ENCODE peak calls at places on chromosomes 6 and 20, in six cellular contexts. H is NCI-H2029 treated with DMSO at 0.1 percent for 48 hours, Q is fibroblast of pulmonary artery, N is GM12865, F is DMS79, V is left cardiac atrium. Y is an unnamed sample.

GRCh38 chr20:4699216-4699615 is 22.5 kb upstream of the PRND start:
- DNase-seq in N (no peak), F (no peak), V (no peak), Q (no peak), H (no peak), Y (no peak)

GRCh38 chr6:25448965-25449538 is 169.9 kb downstream of the CARMIL1 start:
- DNase-seq in V (no peak), N (peak), H (no peak), F (no peak), Q (no peak), Y (no peak)

GRCh38 chr20:38325167-38325566 is 21.1 kb upstream of the LBP start:
- DNase-seq in F (no peak), Q (no peak), H (no peak), V (no peak), N (no peak), Y (no peak)

GRCh38 chr6:67102743-67103142 is 1395.7 kb upstream of the EYS start:
- DNase-seq in V (no peak), H (no peak), Q (no peak), F (no peak), N (no peak), Y (no peak)

GRCh38 chr20:33667245-33668086 is 723 bp downstream of the ACTL10 start:
- DNase-seq in N (peak), H (no peak), Q (peak), F (peak), V (peak), Y (no peak)

GRCh38 chr6:21984551-21984950 is 312.3 kb downstream of the PRL start:
- DNase-seq in V (no peak), Q (no peak), F (no peak), H (no peak), N (no peak), Y (no peak)

GRCh38 chr6:62446647-62447316 is 160.8 kb upstream of the KHDRBS2 start:
- DNase-seq in V (no peak), H (no peak), N (no peak), Q (no peak), F (no peak), Y (no peak)

GRCh38 chr6:112251170-112251945 is 3.0 kb downstream of the LAMA4 start:
- DNase-seq in F (no peak), H (no peak), Q (peak), N (no peak), V (peak), Y (peak)

GRCh38 chr20:14142171-14142570 is 146.9 kb downstream of the MACROD2 start:
- DNase-seq in N (peak), Q (peak), H (peak), F (no peak), V (peak), Y (peak)

GRCh38 chr20:19405958-19406357 is 193.5 kb downstream of the SLC24A3 start:
- DNase-seq in N (no peak), H (no peak), V (no peak), F (no peak), Q (no peak), Y (no peak)

GRCh38 chr6:144712541-144712940 is 427.4 kb downstream of the UTRN start:
- DNase-seq in F (no peak), N (no peak), Q (peak), H (no peak), V (no peak), Y (no peak)

GRCh38 chr6:143174951-143175350 is 114.3 kb downstream of the AIG1 start:
- DNase-seq in H (no peak), N (no peak), V (no peak), F (no peak), Q (no peak), Y (no peak)

GRCh38 chr20:21796059-21796458 is 90.6 kb downstream of the PAX1 start:
- DNase-seq in Q (no peak), V (no peak), H (no peak), F (no peak), N (peak), Y (no peak)

GRCh38 chr6:128990915-128991314 is 108.0 kb downstream of the LAMA2 start:
- DNase-seq in N (no peak), Q (no peak), F (no peak), H (no peak), V (no peak), Y (no peak)

GRCh38 chr6:38612386-38612965 is 27.3 kb downstream of the BTBD9 start:
- DNase-seq in F (no peak), N (no peak), Q (peak), V (no peak), H (no peak), Y (peak)

GRCh38 chr20:2800590-2801458 is at the start of gene CPXM1:
- DNase-seq in N (peak), H (peak), F (peak), V (no peak), Q (no peak), Y (peak)

Y was measured in mesenchymal stem cell.